ENCODE peak calls at places on chromosomes 4 and X, in five cellular contexts. V is effector memory CD4-positive, alpha-beta T cell; D is aorta; I is fibroblast of lung; O is prostate gland. F is an unnamed sample.
A peak's percentile ranks its signal among the peaks of the same experiment; 100 is the strongest.

GRCh38 chr4:18859468-18859867 is 837.9 kb upstream of the LCORL start:
- DNase-seq in V (no peak), D (no peak), I (no peak), O (no peak), F (no peak)

GRCh38 chr4:147933316-147933715 is 201.4 kb downstream of the ARHGAP10 start:
- DNase-seq in V (no peak), D (no peak), I (peak; percentile 47), O (no peak), F (no peak)

GRCh38 chr4:184384056-184384809 is 90.1 kb downstream of the IRF2 start:
- DNase-seq in V (no peak), D (no peak), I (peak; percentile 99), O (peak; percentile 71), F (no peak)

GRCh38 chr4:89164400-89164799 is 53.1 kb downstream of the TIGD2 start:
- DNase-seq in V (no peak), D (no peak), I (peak; percentile 18), O (no peak), F (no peak)

GRCh38 chrX:100720301-100720700 is 11.6 kb downstream of the SYTL4 start:
- DNase-seq in V (no peak), D (no peak), I (no peak), O (no peak), F (no peak)

GRCh38 chrX:114152130-114152529 is 431.8 kb upstream of the HTR2C start:
- DNase-seq in V (no peak), D (no peak), I (peak; percentile 0), O (no peak), F (no peak)

GRCh38 chrX:70439016-70439415 is 5.6 kb upstream of the DLG3 start:
- DNase-seq in V (no peak), D (no peak), I (no peak), O (no peak), F (no peak)

GRCh38 chr4:59222231-59222630 is 1977.9 kb upstream of the ADGRL3 start:
- DNase-seq in V (no peak), D (no peak), I (no peak), O (no peak), F (no peak)

GRCh38 chr4:8176547-8177399 is 18.2 kb upstream of the ABLIM2 start:
- DNase-seq in V (no peak), D (no peak), I (peak; percentile 63), O (no peak), F (peak; percentile 82)

GRCh38 chrX:132737743-132738142 is 220.7 kb downstream of the HS6ST2 start:
- DNase-seq in V (no peak), D (no peak), I (no peak), O (no peak), F (no peak)

GRCh38 chrX:134753185-134754008 is 95.1 kb upstream of the PLAC1 start:
- DNase-seq in V (no peak), D (no peak), I (peak; percentile 71), O (no peak), F (no peak)

GRCh38 chr4:85028910-85029309 is 62.4 kb upstream of the WDFY3 start:
- DNase-seq in V (no peak), D (no peak), I (peak; percentile 58), O (no peak), F (no peak)

GRCh38 chr4:109383823-109384222 is 49.8 kb upstream of the SEC24B start:
- DNase-seq in V (no peak), D (no peak), I (no peak), O (no peak), F (no peak)

GRCh38 chr4:80045831-80046230 is 27.2 kb downstream of the ANTXR2 start:
- DNase-seq in V (no peak), D (no peak), I (peak; percentile 88), O (no peak), F (no peak)

GRCh38 chrX:53716328-53717088 is 30.0 kb upstream of the HUWE1 start:
- DNase-seq in V (peak; percentile 46), D (no peak), I (peak; percentile 32), O (no peak), F (no peak)

GRCh38 chr4:128107766-128108165 is 46.7 kb downstream of the LARP1B start:
- DNase-seq in V (no peak), D (no peak), I (peak; percentile 5), O (no peak), F (no peak)

GRCh38 chr4:139144161-139144859 is 32.7 kb downstream of the ELF2 start:
- DNase-seq in V (no peak), D (no peak), I (peak; percentile 42), O (no peak), F (no peak)

GRCh38 chr4:10124167-10124930 is 7.8 kb upstream of the WDR1 start:
- DNase-seq in V (no peak), D (no peak), I (no peak), O (no peak), F (no peak)

GRCh38 chr4:8846046-8846720 is 25.5 kb downstream of the HMX1 start:
- DNase-seq in V (no peak), D (peak; percentile 37), I (no peak), O (no peak), F (no peak)

GRCh38 chr4:47668810-47669408 is 169.0 kb downstream of the CORIN start:
- DNase-seq in V (no peak), D (no peak), I (peak; percentile 76), O (peak; percentile 38), F (peak; percentile 7)

DNA sequence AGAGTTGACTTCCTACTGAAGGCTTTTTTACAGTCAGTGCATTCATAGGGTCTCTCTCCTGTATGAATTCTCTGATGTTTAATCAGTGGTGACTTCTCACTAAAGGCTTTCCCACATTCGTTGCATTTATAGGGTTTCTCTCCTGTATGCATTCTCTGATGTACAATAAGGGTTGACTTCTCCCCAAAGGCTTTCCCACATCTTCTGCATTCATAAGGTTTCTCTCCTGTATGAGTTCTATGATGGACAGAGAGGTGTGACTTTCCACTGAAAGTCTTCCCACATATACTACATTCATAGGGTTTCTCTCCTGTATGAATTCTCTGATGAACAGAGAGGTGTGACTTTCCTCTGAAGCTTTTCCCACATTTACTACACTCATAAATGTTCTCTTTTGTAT is 45.2 kb downstream of the ZNF674 start:
- DNase-seq in V (no peak), D (no peak), I (peak; percentile 4), O (no peak), F (no peak)
- H3K9me3 ChIP-seq in V (peaks cover 8% of the 10 kb centered on the region), D (peaks cover 3% of the 10 kb centered on the region), I (no peaks in the 10 kb centered on the region), O (no peaks in the 10 kb centered on the region), F (no peaks in the 10 kb centered on the region)

GRCh38 chrX:30217465-30217864 is 2.1 kb downstream of the MAGEB2 start:
- DNase-seq in V (no peak), D (no peak), I (no peak), O (no peak), F (no peak)

GRCh38 chrX:30219372-30219771 is 4.0 kb downstream of the MAGEB2 start:
- DNase-seq in V (no peak), D (no peak), I (no peak), O (no peak), F (no peak)

GRCh38 chrX:30224541-30224940 is 5.9 kb upstream of the MAGEB3 start:
- DNase-seq in V (no peak), D (no peak), I (no peak), O (no peak), F (no peak)

GRCh38 chrX:30215357-30215843 is at the start of gene MAGEB2:
- DNase-seq in V (no peak), D (no peak), I (no peak), O (no peak), F (no peak)

DNA sequence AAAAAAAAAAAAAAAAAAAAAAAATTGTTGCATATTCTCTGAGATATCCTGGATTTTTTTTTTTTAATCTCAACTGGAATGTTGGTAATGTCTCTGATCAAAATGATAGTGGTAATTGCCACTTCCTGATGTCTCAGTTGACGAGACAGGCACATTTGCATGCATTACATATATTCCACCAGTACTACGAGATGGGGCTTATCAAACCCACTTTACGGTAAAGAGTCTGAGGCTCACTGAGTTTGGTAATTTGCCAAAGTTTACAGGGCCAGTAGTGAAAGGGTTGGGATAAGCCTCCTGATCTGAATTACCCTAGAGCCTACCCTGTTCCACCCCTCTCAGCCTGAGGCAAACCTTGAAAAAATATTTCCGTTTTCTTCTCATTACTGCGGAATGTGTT is 5.3 kb downstream of the MAGEB2 start:
- DNase-seq in V (no peak), D (no peak), I (no peak), O (no peak), F (no peak)
- H3K9me3 ChIP-seq in V (no peaks in the 10 kb centered on the region), D (no peaks in the 10 kb centered on the region), I (no peaks in the 10 kb centered on the region), O (no peaks in the 10 kb centered on the region), F (no peaks in the 10 kb centered on the region)

GRCh38 chr4:98386-98785 is 25.9 kb upstream of the ZNF718 start:
- DNase-seq in V (no peak), D (no peak), I (no peak), O (no peak), F (no peak)

GRCh38 chr4:99863-100262 is 24.4 kb upstream of the ZNF718 start:
- DNase-seq in V (no peak), D (no peak), I (no peak), O (no peak), F (no peak)
- H3K9me3 ChIP-seq in V (peaks cover 25% of the 10 kb centered on the region), D (peaks cover 20% of the 10 kb centered on the region), I (no peaks in the 10 kb centered on the region), O (no peaks in the 10 kb centered on the region), F (peaks cover 3% of the 10 kb centered on the region)

GRCh38 chr4:587671-588350 is 11.7 kb upstream of the TMEM271 start:
- DNase-seq in V (no peak), D (no peak), I (no peak), O (no peak), F (no peak)
- H3K9me3 ChIP-seq in V (no peaks in the 10 kb centered on the region), D (peaks cover 5% of the 10 kb centered on the region), I (no peaks in the 10 kb centered on the region), O (no peaks in the 10 kb centered on the region), F (no peaks in the 10 kb centered on the region)

GRCh38 chr4:149322203-149322602 is 493.4 kb downstream of the IQCM start:
- DNase-seq in V (no peak), D (no peak), I (no peak), O (no peak), F (no peak)
- H3K9me3 ChIP-seq in V (no peaks in the 10 kb centered on the region), D (no peaks in the 10 kb centered on the region), I (no peaks in the 10 kb centered on the region), O (no peaks in the 10 kb centered on the region), F (peaks cover 3% of the 10 kb centered on the region)

DNA sequence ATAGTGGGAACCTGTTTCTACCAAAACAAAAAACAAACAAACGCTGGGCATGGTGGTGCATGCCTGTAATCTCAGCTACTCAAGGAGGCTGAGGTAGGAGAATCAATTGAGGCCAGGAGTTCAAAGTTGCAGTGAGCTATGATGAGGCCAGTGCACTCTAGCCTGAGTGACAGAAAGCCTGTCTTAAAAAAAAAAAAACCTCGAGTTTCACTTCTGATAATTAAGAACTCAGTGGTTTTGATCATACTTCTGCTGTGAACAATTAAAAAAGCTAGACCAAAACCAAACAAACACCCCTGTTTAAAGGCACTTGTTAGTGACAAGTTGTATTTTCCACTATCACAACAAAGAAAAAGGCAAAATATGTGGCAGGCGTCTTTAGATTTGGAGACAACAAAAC is 15.0 kb upstream of the UBE2D3 start:
- DNase-seq in V (no peak), D (no peak), I (no peak), O (no peak), F (no peak)
- H3K9me3 ChIP-seq in V (no peaks in the 10 kb centered on the region), D (no peaks in the 10 kb centered on the region), I (no peaks in the 10 kb centered on the region), O (no peaks in the 10 kb centered on the region), F (no peaks in the 10 kb centered on the region)

GRCh38 chr4:374298-375160 is 36.9 kb downstream of the ZNF141 start:
- DNase-seq in V (no peak), D (no peak), I (peak; percentile 2), O (no peak), F (no peak)
- H3K9me3 ChIP-seq in V (peaks cover 65% of the 10 kb centered on the region), D (peaks cover 21% of the 10 kb centered on the region), I (peaks cover 5% of the 10 kb centered on the region), O (peaks cover 4% of the 10 kb centered on the region), F (peaks cover 39% of the 10 kb centered on the region)

F was measured in pancreas.